ENCODE peak calls at places on chromosomes 13 and 19, in nine cellular contexts. X is psoas muscle; V is right atrium auricular region; A is CD8-positive, alpha-beta memory T cell; I is cardiac muscle cell; H is CD4-positive, CD25-positive, alpha-beta regulatory T cell; K is upper lobe of right lung; R is body of pancreas; M is mucosa of descending colon. P is an unnamed sample.

GRCh38 chr13:24007979-24008620 is 110.8 kb upstream of the C1QTNF9B start:
- DNase-seq in X (no peak), V (no peak), A (no peak), I (no peak), H (no peak), K (no peak), R (no peak), M (no peak), P (no peak)

GRCh38 chr13:30409911-30410704 is 12.2 kb upstream of the UBE2L5 start:
- DNase-seq in X (no peak), V (no peak), A (no peak), I (no peak), H (no peak), K (no peak), R (no peak), M (no peak), P (no peak)

GRCh38 chr13:24032252-24032651 is 128.3 kb upstream of the SPATA13 start:
- DNase-seq in X (no peak), V (no peak), A (no peak), I (no peak), H (no peak), K (no peak), R (no peak), M (no peak), P (no peak)

GRCh38 chr19:10699650-10700335 is 1.4 kb upstream of the QTRT1 start:
- DNase-seq in X (no peak), V (no peak), A (peak; percentile 72), I (peak; percentile 58), H (peak; percentile 57), K (no peak), R (peak; percentile 71), M (no peak), P (peak; percentile 38)

GRCh38 chr13:68697551-68697950 is 1410.1 kb upstream of the ATXN8OS start:
- DNase-seq in X (no peak), V (no peak), A (no peak), I (no peak), H (no peak), K (no peak), R (no peak), M (no peak), P (no peak)

GRCh38 chr19:5293607-5294089 is 47.0 kb downstream of the PTPRS start:
- DNase-seq in X (peak; percentile 66), V (no peak), A (no peak), I (peak; percentile 76), H (no peak), K (peak; percentile 73), R (no peak), M (no peak), P (no peak)

GRCh38 chr13:98775844-98776598 is 23.5 kb upstream of the SLC15A1 start:
- DNase-seq in X (no peak), V (no peak), A (no peak), I (no peak), H (no peak), K (no peak), R (no peak), M (peak; percentile 84), P (no peak)

GRCh38 chr13:42835012-42835411 is 53.6 kb downstream of the FAM216B start:
- DNase-seq in X (no peak), V (no peak), A (no peak), I (no peak), H (no peak), K (no peak), R (no peak), M (no peak), P (no peak)

GRCh38 chr19:18013621-18014111 is 5.7 kb downstream of the ARRDC2 start:
- DNase-seq in X (peak; percentile 84), V (no peak), A (no peak), I (peak; percentile 29), H (no peak), K (no peak), R (no peak), M (no peak), P (no peak)

GRCh38 chr13:46668906-46669525 is 116.0 kb downstream of the LRCH1 start:
- DNase-seq in X (no peak), V (no peak), A (no peak), I (no peak), H (no peak), K (no peak), R (no peak), M (no peak), P (no peak)

GRCh38 chr13:30832845-30833332 is 73.2 kb upstream of the MEDAG start:
- DNase-seq in X (peak; percentile 64), V (no peak), A (peak; percentile 63), I (peak; percentile 75), H (no peak), K (peak; percentile 79), R (peak; percentile 86), M (peak; percentile 92), P (no peak)

GRCh38 chr13:21825801-21826200 is 154.9 kb downstream of the FGF9 start:
- DNase-seq in X (no peak), V (no peak), A (no peak), I (no peak), H (no peak), K (no peak), R (no peak), M (no peak), P (no peak)

GRCh38 chr13:20222553-20222952 is 9.6 kb downstream of the GJB6 start:
- DNase-seq in X (no peak), V (no peak), A (no peak), I (no peak), H (no peak), K (no peak), R (no peak), M (no peak), P (no peak)

GRCh38 chr13:53126803-53127202 is 98.2 kb downstream of the OLFM4 start:
- DNase-seq in X (peak; percentile 60), V (no peak), A (no peak), I (no peak), H (no peak), K (no peak), R (no peak), M (no peak), P (no peak)

GRCh38 chr13:31413531-31413930 is 213.8 kb downstream of the B3GLCT start:
- DNase-seq in X (no peak), V (no peak), A (no peak), I (no peak), H (no peak), K (no peak), R (no peak), M (no peak), P (no peak)

GRCh38 chr19:6848986-6849385 is 38.4 kb upstream of the ADGRE1 start:
- DNase-seq in X (no peak), V (no peak), A (no peak), I (no peak), H (no peak), K (no peak), R (no peak), M (no peak), P (no peak)

GRCh38 chr13:40994581-40995230 is 24.4 kb downstream of the ELF1 start:
- DNase-seq in X (no peak), V (no peak), A (no peak), I (no peak), H (no peak), K (no peak), R (no peak), M (no peak), P (no peak)

GRCh38 chr19:17328517-17329060 is 6.1 kb downstream of the ANO8 start:
- DNase-seq in X (no peak), V (no peak), A (peak; percentile 63), I (no peak), H (peak; percentile 39), K (no peak), R (no peak), M (peak; percentile 60), P (peak; percentile 53)

GRCh38 chr19:16078759-16079707 is 2.7 kb downstream of the TPM4 start:
- DNase-seq in X (peak; percentile 73), V (peak; percentile 89), A (peak; percentile 86), I (peak; percentile 59), H (peak; percentile 65), K (peak; percentile 60), R (no peak), M (peak; percentile 75), P (peak; percentile 66)

GRCh38 chr13:64850017-64850416 is 2380.1 kb downstream of the PCDH9 start:
- DNase-seq in X (no peak), V (no peak), A (no peak), I (no peak), H (no peak), K (no peak), R (no peak), M (no peak), P (no peak)

GRCh38 chr19:4654437-4655361 is 15.4 kb downstream of the TNFAIP8L1 start:
- DNase-seq in X (no peak), V (no peak), A (no peak), I (no peak), H (no peak), K (no peak), R (no peak), M (no peak), P (no peak)

GRCh38 chr19:51158474-51159129 is 16.5 kb downstream of the SIGLEC7 start:
- DNase-seq in X (peak; percentile 66), V (no peak), A (peak; percentile 75), I (peak; percentile 47), H (peak; percentile 43), K (no peak), R (peak; percentile 56), M (no peak), P (peak; percentile 37)

GRCh38 chr13:51793570-51794273 is 10.2 kb downstream of the DHRS12 start:
- DNase-seq in X (no peak), V (no peak), A (no peak), I (no peak), H (no peak), K (no peak), R (peak; percentile 52), M (no peak), P (no peak)

GRCh38 chr13:112251930-112252585 is 124.1 kb upstream of the SPACA7 start:
- DNase-seq in X (no peak), V (peak; percentile 16), A (no peak), I (no peak), H (no peak), K (no peak), R (no peak), M (no peak), P (no peak)
- H3K9me3 ChIP-seq in X (no peaks in the 10 kb centered on the region), V (no peaks in the 10 kb centered on the region), A (no peaks in the 10 kb centered on the region), I (no peaks in the 10 kb centered on the region), H (no peaks in the 10 kb centered on the region), K (no peaks in the 10 kb centered on the region), R (no peaks in the 10 kb centered on the region), M (no peaks in the 10 kb centered on the region), P (no peaks in the 10 kb centered on the region)

GRCh38 chr19:3047307-3048189 is 14.7 kb downstream of the TLE5 start:
- DNase-seq in X (peak; percentile 92), V (peak; percentile 96), A (peak; percentile 72), I (peak; percentile 80), H (peak; percentile 50), K (peak; percentile 82), R (peak; percentile 77), M (peak; percentile 90), P (peak; percentile 36)
- H3K9me3 ChIP-seq in X (no peaks in the 10 kb centered on the region), V (no peaks in the 10 kb centered on the region), A (no peaks in the 10 kb centered on the region), I (no peaks in the 10 kb centered on the region), H (no peaks in the 10 kb centered on the region), K (no peaks in the 10 kb centered on the region), R (no peaks in the 10 kb centered on the region), M (no peaks in the 10 kb centered on the region), P (no peaks in the 10 kb centered on the region)

GRCh38 chr19:449916-450315 is 10.9 kb downstream of the SHC2 start:
- DNase-seq in X (no peak), V (no peak), A (no peak), I (no peak), H (no peak), K (no peak), R (no peak), M (no peak), P (no peak)
- H3K9me3 ChIP-seq in X (no peaks in the 10 kb centered on the region), V (no peaks in the 10 kb centered on the region), A (no peaks in the 10 kb centered on the region), I (no peaks in the 10 kb centered on the region), H (no peaks in the 10 kb centered on the region), K (no peaks in the 10 kb centered on the region), R (no peaks in the 10 kb centered on the region), M (peaks cover 4% of the 10 kb centered on the region), P (no peaks in the 10 kb centered on the region)

GRCh38 chr19:44236384-44236783 is 23.3 kb upstream of the ZNF233 start:
- DNase-seq in X (no peak), V (no peak), A (no peak), I (no peak), H (no peak), K (no peak), R (no peak), M (no peak), P (no peak)
- H3K9me3 ChIP-seq in X (peaks cover 77% of the 10 kb centered on the region), V (peaks cover 8% of the 10 kb centered on the region), A (peaks cover 49% of the 10 kb centered on the region), I (no peaks in the 10 kb centered on the region), H (peaks cover 82% of the 10 kb centered on the region), K (peaks cover 69% of the 10 kb centered on the region), R (no peaks in the 10 kb centered on the region), M (peaks cover 96% of the 10 kb centered on the region), P (peaks cover 40% of the 10 kb centered on the region)